ENCODE peak calls at places on chromosomes 4 and X, in six cellular contexts. E is astrocyte; Q is activated CD4-positive, CD25-positive, alpha-beta regulatory T cell; L is T-helper 1 cell; T is stimulated activated CD8-positive, alpha-beta memory T cell treated with anti-CD3 and anti-CD28 coated beads, Interleukin-4, amount 100 ng/mL, for 24 hours; X is testis. R is an unnamed sample.

GRCh38 chr4:23291139-23291538 is 598.4 kb downstream of the GBA3 start:
- DNase-seq in X (no peak), T (no peak), L (no peak), E (no peak), Q (no peak), R (no peak)

GRCh38 chr4:167779864-167780263 is 312.5 kb upstream of the ANXA10 start:
- DNase-seq in X (no peak), T (no peak), L (no peak), Q (no peak), E (no peak), R (no peak)

GRCh38 chrX:114532093-114532805 is 51.6 kb upstream of the HTR2C start:
- DNase-seq in T (no peak), X (no peak), Q (no peak), L (no peak), E (peak), R (no peak)

GRCh38 chr4:2937146-2937857 is 25.9 kb downstream of the NOP14 start:
- DNase-seq in E (peak), Q (no peak), X (peak), L (no peak), T (no peak), R (no peak)

GRCh38 chrX:48604701-48605100 is 7.4 kb downstream of the WDR13 start:
- DNase-seq in Q (no peak), E (no peak), X (no peak), L (no peak), T (no peak), R (no peak)

GRCh38 chr4:74632634-74633033 is 161.7 kb downstream of the BTC start:
- DNase-seq in Q (no peak), L (no peak), X (peak), E (peak), T (no peak), R (no peak)

GRCh38 chr4:7976634-7977033 is 37.0 kb upstream of the AFAP1 start:
- DNase-seq in Q (no peak), L (no peak), X (no peak), E (no peak), T (no peak), R (no peak)

GRCh38 chr4:122874194-122874593 is 47.6 kb downstream of the FGF2 start:
- DNase-seq in L (no peak), X (no peak), T (no peak), Q (no peak), E (peak), R (no peak)

GRCh38 chrX:17361620-17362019 is 13.4 kb upstream of the NHS start:
- DNase-seq in Q (no peak), L (no peak), T (no peak), X (peak), E (no peak), R (no peak)

GRCh38 chr4:151835467-151835866 is 74.7 kb upstream of the GATB start:
- DNase-seq in T (no peak), E (no peak), X (no peak), L (no peak), Q (no peak), R (no peak)

GRCh38 chr4:12724520-12724919 is 759.6 kb downstream of the RAB28 start:
- DNase-seq in L (no peak), Q (no peak), T (no peak), X (no peak), E (no peak), R (no peak)

R was measured in GM12891.